ENCODE peak calls at places on chromosomes 12 and 14, in four cellular contexts. Z, G, P and V are unnamed samples.
A peak's percentile ranks its signal among the peaks of the same experiment; 100 is the strongest.

GRCh38 chr14:78358631-78359030 is 188.5 kb downstream of the NRXN3 start:
- DNase-seq in Z (no peak), G (no peak), P (no peak), V (no peak)

GRCh38 chr14:71803539-71804260 is 128.5 kb upstream of the RGS6 start:
- DNase-seq in Z (no peak), G (no peak), P (no peak), V (no peak)

GRCh38 chr14:56490379-56490778 is 89.2 kb upstream of the TMEM260 start:
- DNase-seq in Z (no peak), G (peak; percentile 22), P (peak; percentile 50), V (peak; percentile 23)

GRCh38 chr12:121245951-121246350 is 36.0 kb downstream of the P2RX4 start:
- DNase-seq in Z (no peak), G (no peak), P (no peak), V (no peak)

GRCh38 chr12:64236549-64236948 is 14.5 kb upstream of the KICS2 start:
- DNase-seq in Z (no peak), G (no peak), P (no peak), V (no peak)

GRCh38 chr12:81288651-81289050 is 210.8 kb downstream of the ACSS3 start:
- DNase-seq in Z (no peak), G (no peak), P (no peak), V (no peak)

GRCh38 chr12:13452955-13453570 is 256.5 kb downstream of the EMP1 start:
- DNase-seq in Z (no peak), G (no peak), P (no peak), V (no peak)

GRCh38 chr14:68147331-68147730 is 327.8 kb downstream of the RAD51B start:
- DNase-seq in Z (no peak), G (no peak), P (peak; percentile 42), V (no peak)

GRCh38 chr14:102824832-102825231 is 47.6 kb downstream of the TRAF3 start:
- DNase-seq in Z (no peak), G (no peak), P (no peak), V (no peak)

GRCh38 chr14:82313889-82314288 is 780.2 kb upstream of the SEL1L start:
- DNase-seq in Z (no peak), G (no peak), P (no peak), V (no peak)

GRCh38 chr12:95908573-95908972 is 33.8 kb downstream of the CCDC38 start:
- DNase-seq in Z (no peak), G (peak; percentile 57), P (no peak), V (peak; percentile 9)

GRCh38 chr12:111444314-111444705 is 38.6 kb downstream of the SH2B3 start:
- DNase-seq in Z (peak; percentile 33), G (no peak), P (no peak), V (no peak)

GRCh38 chr12:2034633-2035420 is 18.0 kb upstream of the CACNA1C start:
- DNase-seq in Z (peak; percentile 78), G (peak; percentile 44), P (peak; percentile 100), V (peak; percentile 49)

GRCh38 chr14:24693353-24693737 is 59.4 kb upstream of the GZMB start:
- DNase-seq in Z (no peak), G (no peak), P (no peak), V (no peak)

GRCh38 chr14:67599698-67600561 is at the start of gene PIGH:
- DNase-seq in Z (peak; percentile 92), G (peak; percentile 68), P (peak; percentile 92), V (peak; percentile 56)

GRCh38 chr14:76754586-76754985 is 6.7 kb upstream of the VASH1 start:
- DNase-seq in Z (no peak), G (no peak), P (no peak), V (no peak)

GRCh38 chr12:43501705-43502104 is 50.3 kb downstream of the ADAMTS20 start:
- DNase-seq in Z (no peak), G (peak; percentile 9), P (no peak), V (peak; percentile 17)

GRCh38 chr14:94046696-94047250 is 20.6 kb downstream of the OTUB2 start:
- DNase-seq in Z (no peak), G (no peak), P (no peak), V (no peak)

GRCh38 chr12:16612647-16613046 is 6.7 kb upstream of the LMO3 start:
- DNase-seq in Z (no peak), G (no peak), P (no peak), V (no peak)

GRCh38 chr12:120064054-120064940 is 52.3 kb downstream of the RAB35 start:
- DNase-seq in Z (no peak), G (no peak), P (no peak), V (no peak)

GRCh38 chr14:89936654-89937185 is 17.8 kb downstream of the EFCAB11 start:
- DNase-seq in Z (no peak), G (no peak), P (no peak), V (no peak)

GRCh38 chr12:13798162-13798561 is 183.2 kb downstream of the GRIN2B start:
- DNase-seq in Z (no peak), G (no peak), P (no peak), V (no peak)

GRCh38 chr12:39919790-39920189 is 186.1 kb downstream of the SLC2A13 start:
- DNase-seq in Z (no peak), G (no peak), P (no peak), V (no peak)

GRCh38 chr14:92489394-92490238 is 24.0 kb upstream of the RIN3 start:
- DNase-seq in Z (no peak), G (no peak), P (no peak), V (no peak)

GRCh38 chr12:120167529-120168095 is 26.9 kb downstream of the GCN1 start:
- DNase-seq in Z (no peak), G (no peak), P (no peak), V (no peak)

GRCh38 chr12:127773520-127773919 is 493.4 kb upstream of the TMEM132C start:
- DNase-seq in Z (no peak), G (no peak), P (peak; percentile 8), V (no peak)

GRCh38 chr12:18895946-18896345 is 158.0 kb downstream of the CAPZA3 start:
- DNase-seq in Z (no peak), G (no peak), P (peak; percentile 0), V (no peak)